ENCODE peak calls at places on chromosomes 12 and 14, in five cellular contexts. One of them, this sample, is unnamed.

GRCh38 chr12:4434299-4434698 is 11.3 kb downstream of the FGF6 start:
- DNase-seq in IMR-90: no peak
- DNase-seq in GM12878: no peak
- DNase-seq in SK-N-SH: no peak
- DNase-seq in K562: no peak
- DNase-seq in this sample: no peak

GRCh38 chr14:89330236-89331002 is 86.6 kb downstream of the FOXN3 start:
- DNase-seq in IMR-90: peak; percentile 97
- DNase-seq in GM12878: no peak
- DNase-seq in SK-N-SH: no peak
- DNase-seq in K562: no peak
- DNase-seq in this sample: no peak

GRCh38 chr12:64427988-64428387 is 23.8 kb downstream of the XPOT start:
- DNase-seq in IMR-90: no peak
- DNase-seq in GM12878: no peak
- DNase-seq in SK-N-SH: no peak
- DNase-seq in K562: no peak
- DNase-seq in this sample: no peak

GRCh38 chr12:109387425-109388166 is 39.9 kb downstream of the MYO1H start:
- DNase-seq in IMR-90: peak; percentile 13
- DNase-seq in GM12878: no peak
- DNase-seq in SK-N-SH: peak; percentile 31
- DNase-seq in K562: peak; percentile 63
- DNase-seq in this sample: peak; percentile 73

GRCh38 chr14:90502760-90503159 is 105.9 kb downstream of the CALM1 start:
- DNase-seq in IMR-90: no peak
- DNase-seq in GM12878: no peak
- DNase-seq in SK-N-SH: no peak
- DNase-seq in K562: no peak
- DNase-seq in this sample: no peak

GRCh38 chr14:103930051-103930604 is 1.9 kb downstream of the TDRD9 start:
- DNase-seq in IMR-90: no peak
- DNase-seq in GM12878: no peak
- DNase-seq in SK-N-SH: no peak
- DNase-seq in K562: no peak
- DNase-seq in this sample: peak; percentile 48

GRCh38 chr14:51922624-51923023 is 62.2 kb downstream of the GNG2 start:
- DNase-seq in IMR-90: peak; percentile 63
- DNase-seq in GM12878: no peak
- DNase-seq in SK-N-SH: no peak
- DNase-seq in K562: no peak
- DNase-seq in this sample: no peak

GRCh38 chr12:127559349-127560040 is 707.5 kb upstream of the TMEM132C start:
- DNase-seq in IMR-90: peak; percentile 94
- DNase-seq in GM12878: peak; percentile 11
- DNase-seq in SK-N-SH: peak; percentile 16
- DNase-seq in K562: peak; percentile 45
- DNase-seq in this sample: no peak

GRCh38 chr14:86790408-86791364 is 1202.3 kb downstream of the GALC start:
- DNase-seq in IMR-90: no peak
- DNase-seq in GM12878: no peak
- DNase-seq in SK-N-SH: no peak
- DNase-seq in K562: no peak
- DNase-seq in this sample: peak; percentile 42

GRCh38 chr14:54220122-54220691 is 176.6 kb upstream of the CDKN3 start:
- DNase-seq in IMR-90: no peak
- DNase-seq in GM12878: no peak
- DNase-seq in SK-N-SH: peak; percentile 45
- DNase-seq in K562: no peak
- DNase-seq in this sample: no peak

GRCh38 chr12:69987453-69988102 is 162.6 kb downstream of the MYRFL start:
- DNase-seq in IMR-90: peak; percentile 94
- DNase-seq in GM12878: no peak
- DNase-seq in SK-N-SH: no peak
- DNase-seq in K562: no peak
- DNase-seq in this sample: peak; percentile 24

GRCh38 chr14:88005978-88006851 is 1.3 kb downstream of the GPR65 start:
- DNase-seq in IMR-90: no peak
- DNase-seq in GM12878: peak; percentile 77
- DNase-seq in SK-N-SH: no peak
- DNase-seq in K562: no peak
- DNase-seq in this sample: no peak

GRCh38 chr14:50901361-50901760 is 29.5 kb downstream of the ABHD12B start:
- DNase-seq in IMR-90: no peak
- DNase-seq in GM12878: no peak
- DNase-seq in SK-N-SH: no peak
- DNase-seq in K562: no peak
- DNase-seq in this sample: no peak

GRCh38 chr14:31420013-31420318 is 384 bp downstream of the HEATR5A start:
- DNase-seq in IMR-90: no peak
- DNase-seq in GM12878: no peak
- DNase-seq in SK-N-SH: peak; percentile 75
- DNase-seq in K562: peak; percentile 66
- DNase-seq in this sample: peak; percentile 90

GRCh38 chr14:100417466-100417865 is 94.3 kb downstream of the SLC25A47 start:
- DNase-seq in IMR-90: peak; percentile 97
- DNase-seq in GM12878: no peak
- DNase-seq in SK-N-SH: peak; percentile 85
- DNase-seq in K562: peak; percentile 81
- DNase-seq in this sample: peak; percentile 55

GRCh38 chr14:61648377-61648776 is 46.9 kb upstream of the HIF1A start:
- DNase-seq in IMR-90: no peak
- DNase-seq in GM12878: no peak
- DNase-seq in SK-N-SH: no peak
- DNase-seq in K562: no peak
- DNase-seq in this sample: no peak

GRCh38 chr12:109154485-109155438 is 38.4 kb downstream of the ACACB start:
- DNase-seq in IMR-90: peak; percentile 53
- DNase-seq in GM12878: peak; percentile 12
- DNase-seq in SK-N-SH: peak; percentile 98
- DNase-seq in K562: peak; percentile 77
- DNase-seq in this sample: peak; percentile 51

GRCh38 chr14:76926521-76927251 is 100.5 kb downstream of the LRRC74A start:
- DNase-seq in IMR-90: peak; percentile 58
- DNase-seq in GM12878: no peak
- DNase-seq in SK-N-SH: peak; percentile 73
- DNase-seq in K562: no peak
- DNase-seq in this sample: no peak
- TF ChIP-seq MXI1 in IMR-90: no peak
- TF ChIP-seq MXI1 in GM12878: peak; percentile 63
- TF ChIP-seq MXI1 in SK-N-SH: peak; percentile 35
- TF ChIP-seq MXI1 in K562: no peak
- TF ChIP-seq MXI1 in this sample: no peak

GRCh38 chr12:112937741-112938719 is at the start of gene OAS3:
- DNase-seq in IMR-90: peak; percentile 79
- DNase-seq in GM12878: peak; percentile 45
- DNase-seq in SK-N-SH: peak; percentile 78
- DNase-seq in K562: peak; percentile 58
- DNase-seq in this sample: peak; percentile 77

GRCh38 chr12:112938751-112939150 is 477 bp downstream of the OAS3 start:
- DNase-seq in IMR-90: no peak
- DNase-seq in GM12878: no peak
- DNase-seq in SK-N-SH: no peak
- DNase-seq in K562: no peak
- DNase-seq in this sample: no peak

GRCh38 chr12:112941528-112942335 is 3.5 kb downstream of the OAS3 start:
- DNase-seq in IMR-90: no peak
- DNase-seq in GM12878: no peak
- DNase-seq in SK-N-SH: peak; percentile 48
- DNase-seq in K562: no peak
- DNase-seq in this sample: no peak

GRCh38 chr12:112942572-112942971 is 4.3 kb downstream of the OAS3 start:
- DNase-seq in IMR-90: no peak
- DNase-seq in GM12878: no peak
- DNase-seq in SK-N-SH: no peak
- DNase-seq in K562: no peak
- DNase-seq in this sample: no peak

DNA sequence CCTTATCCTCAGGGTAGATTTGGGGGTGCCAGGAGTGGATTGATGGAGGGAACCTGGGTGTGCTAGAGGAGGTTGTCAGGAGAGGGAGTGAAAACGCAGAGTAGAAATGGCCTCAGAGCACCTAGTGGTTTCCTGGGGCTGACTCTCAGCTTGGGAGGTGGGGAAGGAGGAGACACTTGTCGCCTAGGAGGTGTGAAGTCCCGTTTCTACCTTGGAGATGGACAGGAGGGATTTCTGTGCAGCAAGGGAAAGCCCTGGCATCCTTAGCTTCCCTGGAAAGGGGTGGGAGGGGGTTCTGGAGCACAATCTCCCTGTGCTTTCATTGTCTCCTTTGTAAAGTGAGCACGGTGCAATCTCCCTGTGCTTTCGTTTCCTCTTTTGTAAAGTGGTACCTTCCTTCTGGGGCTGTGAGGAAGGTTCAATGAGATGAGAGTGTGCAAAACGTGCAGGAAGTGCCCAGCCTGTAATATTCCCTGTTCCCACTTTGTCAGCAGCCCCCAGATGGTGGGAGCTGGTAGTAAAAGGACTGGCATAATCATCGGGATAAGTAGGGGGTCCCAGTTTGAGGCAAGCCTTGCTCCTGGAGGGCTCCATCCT is 1.6 kb downstream of the OAS3 start:
- DNase-seq in IMR-90: no peak
- DNase-seq in GM12878: peak; percentile 65
- DNase-seq in SK-N-SH: peak; percentile 56
- DNase-seq in K562: no peak
- DNase-seq in this sample: no peak
- TF ChIP-seq MXI1 in IMR-90: no peak
- TF ChIP-seq MXI1 in GM12878: no peak
- TF ChIP-seq MXI1 in SK-N-SH: no peak
- TF ChIP-seq MXI1 in K562: no peak
- TF ChIP-seq MXI1 in this sample: no peak

GRCh38 chr12:123860369-123860768 is 98.3 kb downstream of the DNAH10 start:
- DNase-seq in IMR-90: no peak
- DNase-seq in GM12878: no peak
- DNase-seq in SK-N-SH: no peak
- DNase-seq in K562: no peak
- DNase-seq in this sample: no peak

GRCh38 chr12:123861392-123861791 is 99.3 kb downstream of the DNAH10 start:
- DNase-seq in IMR-90: no peak
- DNase-seq in GM12878: no peak
- DNase-seq in SK-N-SH: no peak
- DNase-seq in K562: no peak
- DNase-seq in this sample: no peak

GRCh38 chr12:123859035-123859434 is 96.9 kb downstream of the DNAH10 start:
- DNase-seq in IMR-90: no peak
- DNase-seq in GM12878: no peak
- DNase-seq in SK-N-SH: no peak
- DNase-seq in K562: peak; percentile 19
- DNase-seq in this sample: no peak

GRCh38 chr12:123856681-123857080 is 94.6 kb downstream of the DNAH10 start:
- DNase-seq in IMR-90: no peak
- DNase-seq in GM12878: no peak
- DNase-seq in SK-N-SH: no peak
- DNase-seq in K562: no peak
- DNase-seq in this sample: no peak

DNA sequence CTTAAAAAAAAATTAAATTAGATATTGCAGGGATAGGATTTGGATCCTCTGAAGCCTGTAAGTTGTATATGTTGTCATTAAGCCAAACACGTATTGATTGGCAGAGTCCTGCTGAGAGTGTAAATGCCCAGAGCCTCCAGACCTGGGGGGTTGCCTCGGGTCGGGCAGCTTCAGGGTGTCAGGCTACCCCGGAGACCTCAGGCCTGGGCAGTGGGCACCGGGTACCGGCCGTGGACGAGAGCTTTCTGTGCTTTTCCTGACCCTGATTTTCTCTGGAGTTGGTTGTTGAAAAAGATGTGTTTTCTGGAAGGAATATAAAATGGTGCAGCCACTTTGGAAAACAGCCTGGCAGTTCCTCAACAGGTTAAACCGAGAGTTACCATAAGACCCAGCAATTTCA is 96.1 kb downstream of the DNAH10 start:
- DNase-seq in IMR-90: no peak
- DNase-seq in GM12878: no peak
- DNase-seq in SK-N-SH: no peak
- DNase-seq in K562: no peak
- DNase-seq in this sample: no peak
- TF ChIP-seq MXI1 in IMR-90: no peak
- TF ChIP-seq MXI1 in GM12878: no peak
- TF ChIP-seq MXI1 in SK-N-SH: no peak
- TF ChIP-seq MXI1 in K562: no peak
- TF ChIP-seq MXI1 in this sample: no peak

GRCh38 chr14:105528859-105529505 is 2.6 kb downstream of the TMEM121 start:
- DNase-seq in IMR-90: no peak
- DNase-seq in GM12878: no peak
- DNase-seq in SK-N-SH: no peak
- DNase-seq in K562: no peak
- DNase-seq in this sample: no peak
- TF ChIP-seq MXI1 in IMR-90: no peak
- TF ChIP-seq MXI1 in GM12878: no peak
- TF ChIP-seq MXI1 in SK-N-SH: no peak
- TF ChIP-seq MXI1 in K562: no peak
- TF ChIP-seq MXI1 in this sample: no peak

GRCh38 chr12:9235519-9235918 is 27.3 kb upstream of the PZP start:
- DNase-seq in IMR-90: no peak
- DNase-seq in GM12878: no peak
- DNase-seq in SK-N-SH: no peak
- DNase-seq in K562: no peak
- DNase-seq in this sample: no peak
- TF ChIP-seq MXI1 in IMR-90: no peak
- TF ChIP-seq MXI1 in GM12878: no peak
- TF ChIP-seq MXI1 in SK-N-SH: no peak
- TF ChIP-seq MXI1 in K562: no peak
- TF ChIP-seq MXI1 in this sample: no peak

GRCh38 chr12:57005980-57006808 is at the start of gene ZBTB39:
- DNase-seq in IMR-90: peak; percentile 35
- DNase-seq in GM12878: no peak
- DNase-seq in SK-N-SH: peak; percentile 99
- DNase-seq in K562: peak; percentile 74
- DNase-seq in this sample: peak; percentile 20
- TF ChIP-seq MXI1 in IMR-90: no peak
- TF ChIP-seq MXI1 in GM12878: no peak
- TF ChIP-seq MXI1 in SK-N-SH: peak; percentile 20
- TF ChIP-seq MXI1 in K562: no peak
- TF ChIP-seq MXI1 in this sample: no peak

DNA sequence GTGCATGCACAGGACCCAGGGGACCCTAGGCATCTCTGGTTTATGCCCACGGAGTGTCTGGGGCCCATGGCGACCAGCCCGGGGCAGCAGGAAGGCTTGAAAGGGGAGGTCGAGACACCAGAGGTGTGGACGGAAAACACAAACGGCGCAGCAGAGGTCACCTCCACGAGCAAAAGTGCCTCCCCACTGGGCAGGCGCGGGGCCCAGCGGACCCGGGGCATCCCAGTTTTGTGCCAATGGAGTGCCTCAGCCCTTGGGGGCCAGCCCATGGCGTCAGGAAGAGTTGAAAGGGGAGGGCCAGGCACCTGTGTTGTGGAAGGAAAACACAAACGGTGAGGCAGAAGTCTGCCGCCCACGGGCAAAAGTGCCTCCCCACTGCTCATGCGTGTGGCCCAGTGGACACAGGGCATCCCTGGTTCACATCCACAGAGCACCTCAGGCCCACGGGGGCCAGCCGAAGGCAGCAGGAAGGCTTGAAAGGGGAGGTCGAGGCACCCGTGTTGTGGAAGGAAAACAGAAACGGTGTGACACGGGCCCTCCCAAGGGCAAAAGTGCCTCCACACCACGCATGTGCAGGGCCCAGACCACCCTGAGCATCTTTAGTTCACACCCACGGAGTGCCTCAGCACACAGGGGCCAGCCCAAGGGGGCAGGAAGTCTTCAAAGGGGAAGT is 378.8 kb downstream of the ALG10 start:
- DNase-seq in IMR-90: no peak
- DNase-seq in GM12878: no peak
- DNase-seq in SK-N-SH: peak; percentile 0
- DNase-seq in K562: no peak
- DNase-seq in this sample: no peak
- TF ChIP-seq MXI1 in IMR-90: no peak
- TF ChIP-seq MXI1 in GM12878: no peak
- TF ChIP-seq MXI1 in SK-N-SH: no peak
- TF ChIP-seq MXI1 in K562: no peak
- TF ChIP-seq MXI1 in this sample: no peak